ENCODE peak calls at places on chromosomes 7 and 10, in eight cellular contexts. E is COR-L47; O is bronchial epithelial cell; J is naive thymus-derived CD8-positive, alpha-beta T cell; N is hypothalamus; F is activated naive CD8-positive, alpha-beta T cell treated with anti-CD3 and anti-CD28 coated beads for 36 hours; V is neural progenitor cell; C is H1. H is an unnamed sample.

GRCh38 chr10:49749556-49750491 is 12.3 kb downstream of the OGDHL start:
- DNase-seq in N (no peak), E (no peak), J (no peak), F (no peak), O (no peak), V (no peak), C (no peak), H (no peak)

GRCh38 chr7:45894665-45895062 is 6.4 kb downstream of the IGFBP1 start:
- DNase-seq in F (no peak), J (no peak), V (no peak), O (no peak), C (no peak), N (no peak), E (no peak), H (no peak)

GRCh38 chr7:1883834-1884582 is 213.9 kb downstream of the ELFN1 start:
- DNase-seq in O (no peak), J (no peak), F (no peak), E (no peak), N (no peak), C (no peak), V (peak; percentile 45), H (no peak)

GRCh38 chr7:30464231-30464660 is 14.3 kb downstream of the NOD1 start:
- DNase-seq in O (no peak), N (no peak), J (no peak), F (no peak), V (no peak), C (no peak), E (no peak), H (no peak)

GRCh38 chr7:7331523-7331922 is 149.2 kb downstream of the C1GALT1 start:
- DNase-seq in C (no peak), O (no peak), J (no peak), F (no peak), N (no peak), E (no peak), V (no peak), H (no peak)

GRCh38 chr7:112869111-112869774 is 79.0 kb upstream of the TMEM168 start:
- DNase-seq in O (peak; percentile 46), N (no peak), J (peak; percentile 36), E (peak; percentile 4), V (peak; percentile 53), C (peak; percentile 59), F (peak; percentile 33), H (no peak)

GRCh38 chr10:43863859-43864591 is 215.3 kb upstream of the ZNF32 start:
- DNase-seq in N (no peak), O (no peak), V (no peak), E (no peak), C (no peak), J (no peak), F (no peak), H (peak; percentile 71)

GRCh38 chr7:77651544-77652162 is 44.6 kb upstream of the RSBN1L start:
- DNase-seq in F (no peak), V (peak; percentile 41), E (peak; percentile 0), C (no peak), O (peak; percentile 32), J (peak; percentile 51), N (no peak), H (peak; percentile 18)

GRCh38 chr7:27697861-27698430 is 35.3 kb upstream of the HIBADH start:
- DNase-seq in F (no peak), V (no peak), O (peak; percentile 64), N (no peak), E (no peak), C (no peak), J (no peak), H (no peak)

GRCh38 chr7:1717095-1717483 is 47.0 kb downstream of the ELFN1 start:
- DNase-seq in C (no peak), N (no peak), V (no peak), E (no peak), J (no peak), O (no peak), F (no peak), H (no peak)

GRCh38 chr7:41003031-41003925 is 699.6 kb downstream of the INHBA start:
- DNase-seq in V (peak; percentile 67), N (no peak), C (peak; percentile 68), F (peak; percentile 13), O (peak; percentile 52), E (peak; percentile 7), J (no peak), H (no peak)

GRCh38 chr10:84267503-84268126 is 22.8 kb downstream of the RGR start:
- DNase-seq in V (peak; percentile 67), J (peak; percentile 26), F (peak; percentile 67), N (no peak), C (peak; percentile 53), O (peak; percentile 72), E (no peak), H (no peak)

GRCh38 chr7:94338921-94339371 is 55.7 kb upstream of the COL1A2 start:
- DNase-seq in V (no peak), O (peak; percentile 70), E (no peak), N (no peak), F (no peak), C (no peak), J (no peak), H (no peak)

GRCh38 chr10:132536241-132536963 is 1.2 kb upstream of the INPP5A start:
- DNase-seq in F (no peak), O (no peak), V (peak; percentile 33), C (no peak), E (no peak), N (no peak), J (no peak), H (no peak)

GRCh38 chr7:138449580-138449979 is 10.5 kb upstream of the TRIM24 start:
- DNase-seq in N (no peak), E (peak; percentile 0), V (peak; percentile 36), F (peak; percentile 17), O (no peak), C (no peak), J (peak; percentile 27), H (no peak)

GRCh38 chr10:7541137-7542087 is 125.4 kb downstream of the ITIH5 start:
- DNase-seq in O (no peak), E (no peak), J (no peak), V (peak; percentile 39), F (no peak), N (no peak), C (peak; percentile 39), H (peak; percentile 24)

GRCh38 chr7:16345979-16346958 is 75.1 kb downstream of the CRPPA start:
- DNase-seq in F (no peak), N (no peak), J (no peak), E (no peak), O (peak; percentile 82), C (no peak), V (no peak), H (peak; percentile 90)

GRCh38 chr7:88789480-88790064 is 6.0 kb downstream of the TEX47 start:
- DNase-seq in O (peak; percentile 42), N (no peak), F (no peak), V (peak; percentile 31), E (no peak), J (peak; percentile 41), C (no peak), H (peak; percentile 13)

GRCh38 chr7:23490357-23491131 is 20.3 kb upstream of the IGF2BP3 start:
- DNase-seq in J (peak; percentile 67), E (peak; percentile 12), O (no peak), F (peak; percentile 52), N (peak; percentile 15), C (no peak), V (no peak), H (no peak)

GRCh38 chr10:14304029-14304428 is 26.7 kb downstream of the FRMD4A start:
- DNase-seq in F (no peak), V (no peak), C (no peak), N (no peak), O (no peak), J (no peak), E (no peak), H (no peak)

GRCh38 chr10:12077580-12078180 is 8.9 kb downstream of the DHTKD1 start:
- DNase-seq in V (no peak), J (no peak), C (no peak), O (no peak), F (no peak), N (no peak), E (no peak), H (no peak)

GRCh38 chr10:95814011-95814727 is 58.2 kb downstream of the ENTPD1 start:
- DNase-seq in O (peak; percentile 49), J (no peak), C (no peak), N (no peak), F (no peak), V (no peak), E (no peak), H (peak; percentile 81)

GRCh38 chr10:69801094-69801433 is 642 bp upstream of the COL13A1 start:
- DNase-seq in J (no peak), F (peak; percentile 45), V (peak; percentile 76), E (no peak), C (no peak), O (peak; percentile 61), N (no peak), H (peak; percentile 22)

GRCh38 chr7:158345731-158346130 is 241.9 kb downstream of the PTPRN2 start:
- DNase-seq in F (no peak), V (no peak), C (no peak), O (no peak), E (no peak), J (no peak), N (no peak), H (no peak)

GRCh38 chr10:35637456-35637855 is 4.6 kb downstream of the FZD8 start:
- DNase-seq in C (no peak), J (no peak), E (no peak), V (peak; percentile 95), F (no peak), O (no peak), N (no peak), H (no peak)

GRCh38 chr10:338176-339037 is 203.2 kb downstream of the ZMYND11 start:
- DNase-seq in C (no peak), V (no peak), F (no peak), O (peak; percentile 91), E (peak; percentile 20), N (no peak), J (no peak), H (no peak)

GRCh38 chr7:1567893-1568292 is 1.9 kb downstream of the PSMG3 start:
- DNase-seq in O (peak; percentile 30), F (no peak), J (no peak), V (no peak), N (no peak), C (no peak), E (no peak), H (peak; percentile 83)